ENCODE peak calls at places on chromosomes 16 and 17, in ten cellular contexts. One of them, this sample, is unnamed.

GRCh38 chr16:30925646-30926332 is 2.4 kb downstream of the FBXL19 start:
- DNase-seq in brain pericyte: no peak
- DNase-seq in dermis blood vessel endothelial cell: no peak
- DNase-seq in hepatic stellate cell: no peak
- DNase-seq in effector CD4-positive, alpha-beta T cell: no peak
- DNase-seq in activated CD4-positive, CD25-positive, alpha-beta regulatory T cell: no peak
- DNase-seq in activated naive CD4-positive, alpha-beta T cell treated with Interleukin-2 at 50 U/mL for 16 hours: no peak
- DNase-seq in RWPE1: no peak
- DNase-seq in activated naive CD8-positive, alpha-beta T cell treated with anti-CD3 and anti-CD28 coated beads, Interleukin-2, amount 50 U/mL, for 24 hours: no peak
- DNase-seq in nephron progenitor cell: no peak
- DNase-seq in this sample: no peak

GRCh38 chr17:14886200-14886739 is 378.9 kb downstream of the PMP22 start:
- DNase-seq in dermis blood vessel endothelial cell: no peak
- DNase-seq in activated naive CD8-positive, alpha-beta T cell treated with anti-CD3 and anti-CD28 coated beads, Interleukin-2, amount 50 U/mL, for 24 hours: no peak
- DNase-seq in hepatic stellate cell: no peak
- DNase-seq in effector CD4-positive, alpha-beta T cell: no peak
- DNase-seq in brain pericyte: no peak
- DNase-seq in nephron progenitor cell: no peak
- DNase-seq in activated CD4-positive, CD25-positive, alpha-beta regulatory T cell: no peak
- DNase-seq in activated naive CD4-positive, alpha-beta T cell treated with Interleukin-2 at 50 U/mL for 16 hours: no peak
- DNase-seq in RWPE1: no peak
- DNase-seq in this sample: no peak

GRCh38 chr17:45342306-45342705 is 25.5 kb upstream of the MAP3K14 start:
- DNase-seq in effector CD4-positive, alpha-beta T cell: no peak
- DNase-seq in brain pericyte: no peak
- DNase-seq in RWPE1: no peak
- DNase-seq in dermis blood vessel endothelial cell: no peak
- DNase-seq in activated naive CD8-positive, alpha-beta T cell treated with anti-CD3 and anti-CD28 coated beads, Interleukin-2, amount 50 U/mL, for 24 hours: no peak
- DNase-seq in hepatic stellate cell: no peak
- DNase-seq in nephron progenitor cell: no peak
- DNase-seq in activated naive CD4-positive, alpha-beta T cell treated with Interleukin-2 at 50 U/mL for 16 hours: no peak
- DNase-seq in activated CD4-positive, CD25-positive, alpha-beta regulatory T cell: no peak
- DNase-seq in this sample: no peak

GRCh38 chr16:65725156-65725845 is 603.4 kb upstream of the CDH11 start:
- DNase-seq in effector CD4-positive, alpha-beta T cell: no peak
- DNase-seq in nephron progenitor cell: no peak
- DNase-seq in hepatic stellate cell: no peak
- DNase-seq in activated CD4-positive, CD25-positive, alpha-beta regulatory T cell: no peak
- DNase-seq in activated naive CD4-positive, alpha-beta T cell treated with Interleukin-2 at 50 U/mL for 16 hours: no peak
- DNase-seq in activated naive CD8-positive, alpha-beta T cell treated with anti-CD3 and anti-CD28 coated beads, Interleukin-2, amount 50 U/mL, for 24 hours: no peak
- DNase-seq in dermis blood vessel endothelial cell: no peak
- DNase-seq in RWPE1: no peak
- DNase-seq in brain pericyte: no peak
- DNase-seq in this sample: no peak

GRCh38 chr16:35298460-35299243 is 1839.2 kb downstream of the TP53TG3F start:
- DNase-seq in effector CD4-positive, alpha-beta T cell: no peak
- DNase-seq in activated naive CD4-positive, alpha-beta T cell treated with Interleukin-2 at 50 U/mL for 16 hours: no peak
- DNase-seq in RWPE1: peak
- DNase-seq in activated CD4-positive, CD25-positive, alpha-beta regulatory T cell: no peak
- DNase-seq in nephron progenitor cell: no peak
- DNase-seq in activated naive CD8-positive, alpha-beta T cell treated with anti-CD3 and anti-CD28 coated beads, Interleukin-2, amount 50 U/mL, for 24 hours: no peak
- DNase-seq in hepatic stellate cell: no peak
- DNase-seq in brain pericyte: no peak
- DNase-seq in dermis blood vessel endothelial cell: no peak
- DNase-seq in this sample: no peak

GRCh38 chr17:57747221-57748017 is 2.3 kb upstream of the CCDC182 start:
- DNase-seq in RWPE1: peak
- DNase-seq in activated CD4-positive, CD25-positive, alpha-beta regulatory T cell: no peak
- DNase-seq in hepatic stellate cell: peak
- DNase-seq in dermis blood vessel endothelial cell: peak
- DNase-seq in activated naive CD8-positive, alpha-beta T cell treated with anti-CD3 and anti-CD28 coated beads, Interleukin-2, amount 50 U/mL, for 24 hours: peak
- DNase-seq in brain pericyte: peak
- DNase-seq in effector CD4-positive, alpha-beta T cell: peak
- DNase-seq in activated naive CD4-positive, alpha-beta T cell treated with Interleukin-2 at 50 U/mL for 16 hours: peak
- DNase-seq in nephron progenitor cell: no peak
- DNase-seq in this sample: peak

GRCh38 chr17:83096401-83097220 is 17.2 kb downstream of the METRNL start:
- DNase-seq in nephron progenitor cell: peak
- DNase-seq in brain pericyte: no peak
- DNase-seq in dermis blood vessel endothelial cell: no peak
- DNase-seq in activated naive CD4-positive, alpha-beta T cell treated with Interleukin-2 at 50 U/mL for 16 hours: no peak
- DNase-seq in activated CD4-positive, CD25-positive, alpha-beta regulatory T cell: no peak
- DNase-seq in hepatic stellate cell: no peak
- DNase-seq in RWPE1: peak
- DNase-seq in effector CD4-positive, alpha-beta T cell: no peak
- DNase-seq in activated naive CD8-positive, alpha-beta T cell treated with anti-CD3 and anti-CD28 coated beads, Interleukin-2, amount 50 U/mL, for 24 hours: no peak
- DNase-seq in this sample: no peak

GRCh38 chr17:66426397-66427033 is 124.1 kb downstream of the PRKCA start:
- DNase-seq in dermis blood vessel endothelial cell: peak
- DNase-seq in RWPE1: no peak
- DNase-seq in nephron progenitor cell: no peak
- DNase-seq in activated CD4-positive, CD25-positive, alpha-beta regulatory T cell: no peak
- DNase-seq in hepatic stellate cell: no peak
- DNase-seq in brain pericyte: no peak
- DNase-seq in activated naive CD8-positive, alpha-beta T cell treated with anti-CD3 and anti-CD28 coated beads, Interleukin-2, amount 50 U/mL, for 24 hours: peak
- DNase-seq in activated naive CD4-positive, alpha-beta T cell treated with Interleukin-2 at 50 U/mL for 16 hours: peak
- DNase-seq in effector CD4-positive, alpha-beta T cell: peak
- DNase-seq in this sample: peak

GRCh38 chr16:3856367-3857141 is 24.0 kb downstream of the CREBBP start:
- DNase-seq in brain pericyte: no peak
- DNase-seq in activated naive CD4-positive, alpha-beta T cell treated with Interleukin-2 at 50 U/mL for 16 hours: no peak
- DNase-seq in hepatic stellate cell: no peak
- DNase-seq in nephron progenitor cell: no peak
- DNase-seq in dermis blood vessel endothelial cell: no peak
- DNase-seq in activated naive CD8-positive, alpha-beta T cell treated with anti-CD3 and anti-CD28 coated beads, Interleukin-2, amount 50 U/mL, for 24 hours: no peak
- DNase-seq in effector CD4-positive, alpha-beta T cell: no peak
- DNase-seq in RWPE1: no peak
- DNase-seq in activated CD4-positive, CD25-positive, alpha-beta regulatory T cell: no peak
- DNase-seq in this sample: no peak

GRCh38 chr17:48026503-48027321 is 10.9 kb downstream of the COPZ2 start:
- DNase-seq in activated naive CD4-positive, alpha-beta T cell treated with Interleukin-2 at 50 U/mL for 16 hours: peak
- DNase-seq in activated naive CD8-positive, alpha-beta T cell treated with anti-CD3 and anti-CD28 coated beads, Interleukin-2, amount 50 U/mL, for 24 hours: peak
- DNase-seq in RWPE1: peak
- DNase-seq in effector CD4-positive, alpha-beta T cell: peak
- DNase-seq in dermis blood vessel endothelial cell: peak
- DNase-seq in activated CD4-positive, CD25-positive, alpha-beta regulatory T cell: peak
- DNase-seq in brain pericyte: no peak
- DNase-seq in nephron progenitor cell: peak
- DNase-seq in hepatic stellate cell: peak
- DNase-seq in this sample: peak

GRCh38 chr16:86431540-86431939 is 78.8 kb upstream of the FOXF1 start:
- DNase-seq in activated naive CD4-positive, alpha-beta T cell treated with Interleukin-2 at 50 U/mL for 16 hours: no peak
- DNase-seq in dermis blood vessel endothelial cell: no peak
- DNase-seq in effector CD4-positive, alpha-beta T cell: no peak
- DNase-seq in hepatic stellate cell: no peak
- DNase-seq in nephron progenitor cell: no peak
- DNase-seq in RWPE1: no peak
- DNase-seq in brain pericyte: no peak
- DNase-seq in activated naive CD8-positive, alpha-beta T cell treated with anti-CD3 and anti-CD28 coated beads, Interleukin-2, amount 50 U/mL, for 24 hours: no peak
- DNase-seq in activated CD4-positive, CD25-positive, alpha-beta regulatory T cell: no peak
- DNase-seq in this sample: no peak

GRCh38 chr17:79986441-79987186 is 49.1 kb downstream of the TBC1D16 start:
- DNase-seq in brain pericyte: no peak
- DNase-seq in effector CD4-positive, alpha-beta T cell: no peak
- DNase-seq in RWPE1: no peak
- DNase-seq in hepatic stellate cell: peak
- DNase-seq in nephron progenitor cell: no peak
- DNase-seq in activated CD4-positive, CD25-positive, alpha-beta regulatory T cell: no peak
- DNase-seq in activated naive CD4-positive, alpha-beta T cell treated with Interleukin-2 at 50 U/mL for 16 hours: no peak
- DNase-seq in dermis blood vessel endothelial cell: peak
- DNase-seq in activated naive CD8-positive, alpha-beta T cell treated with anti-CD3 and anti-CD28 coated beads, Interleukin-2, amount 50 U/mL, for 24 hours: no peak
- DNase-seq in this sample: no peak

GRCh38 chr17:8955560-8955959 is 9.9 kb downstream of the PIK3R5 start:
- DNase-seq in activated naive CD4-positive, alpha-beta T cell treated with Interleukin-2 at 50 U/mL for 16 hours: no peak
- DNase-seq in activated CD4-positive, CD25-positive, alpha-beta regulatory T cell: no peak
- DNase-seq in dermis blood vessel endothelial cell: no peak
- DNase-seq in brain pericyte: no peak
- DNase-seq in activated naive CD8-positive, alpha-beta T cell treated with anti-CD3 and anti-CD28 coated beads, Interleukin-2, amount 50 U/mL, for 24 hours: no peak
- DNase-seq in effector CD4-positive, alpha-beta T cell: no peak
- DNase-seq in hepatic stellate cell: no peak
- DNase-seq in nephron progenitor cell: no peak
- DNase-seq in RWPE1: no peak
- DNase-seq in this sample: no peak

GRCh38 chr16:28259091-28259780 is 33.1 kb upstream of the SBK1 start:
- DNase-seq in activated naive CD4-positive, alpha-beta T cell treated with Interleukin-2 at 50 U/mL for 16 hours: no peak
- DNase-seq in effector CD4-positive, alpha-beta T cell: no peak
- DNase-seq in activated CD4-positive, CD25-positive, alpha-beta regulatory T cell: no peak
- DNase-seq in activated naive CD8-positive, alpha-beta T cell treated with anti-CD3 and anti-CD28 coated beads, Interleukin-2, amount 50 U/mL, for 24 hours: no peak
- DNase-seq in nephron progenitor cell: no peak
- DNase-seq in brain pericyte: no peak
- DNase-seq in RWPE1: no peak
- DNase-seq in dermis blood vessel endothelial cell: no peak
- DNase-seq in hepatic stellate cell: no peak
- DNase-seq in this sample: no peak

GRCh38 chr16:725463-726187 is 618 bp downstream of the CCDC78 start:
- DNase-seq in nephron progenitor cell: no peak
- DNase-seq in brain pericyte: no peak
- DNase-seq in activated naive CD8-positive, alpha-beta T cell treated with anti-CD3 and anti-CD28 coated beads, Interleukin-2, amount 50 U/mL, for 24 hours: no peak
- DNase-seq in activated CD4-positive, CD25-positive, alpha-beta regulatory T cell: no peak
- DNase-seq in activated naive CD4-positive, alpha-beta T cell treated with Interleukin-2 at 50 U/mL for 16 hours: no peak
- DNase-seq in RWPE1: no peak
- DNase-seq in effector CD4-positive, alpha-beta T cell: no peak
- DNase-seq in hepatic stellate cell: no peak
- DNase-seq in dermis blood vessel endothelial cell: no peak
- DNase-seq in this sample: no peak

GRCh38 chr16:58940609-58941008 is 206.5 kb upstream of the GOT2 start:
- DNase-seq in activated naive CD8-positive, alpha-beta T cell treated with anti-CD3 and anti-CD28 coated beads, Interleukin-2, amount 50 U/mL, for 24 hours: no peak
- DNase-seq in dermis blood vessel endothelial cell: no peak
- DNase-seq in nephron progenitor cell: no peak
- DNase-seq in activated naive CD4-positive, alpha-beta T cell treated with Interleukin-2 at 50 U/mL for 16 hours: no peak
- DNase-seq in activated CD4-positive, CD25-positive, alpha-beta regulatory T cell: no peak
- DNase-seq in brain pericyte: no peak
- DNase-seq in effector CD4-positive, alpha-beta T cell: no peak
- DNase-seq in RWPE1: no peak
- DNase-seq in hepatic stellate cell: no peak
- DNase-seq in this sample: no peak

GRCh38 chr16:19215705-19216104 is 47.7 kb downstream of the SYT17 start:
- DNase-seq in RWPE1: no peak
- DNase-seq in brain pericyte: no peak
- DNase-seq in effector CD4-positive, alpha-beta T cell: no peak
- DNase-seq in activated naive CD4-positive, alpha-beta T cell treated with Interleukin-2 at 50 U/mL for 16 hours: no peak
- DNase-seq in nephron progenitor cell: no peak
- DNase-seq in dermis blood vessel endothelial cell: no peak
- DNase-seq in activated CD4-positive, CD25-positive, alpha-beta regulatory T cell: no peak
- DNase-seq in activated naive CD8-positive, alpha-beta T cell treated with anti-CD3 and anti-CD28 coated beads, Interleukin-2, amount 50 U/mL, for 24 hours: no peak
- DNase-seq in hepatic stellate cell: no peak
- DNase-seq in this sample: no peak

GRCh38 chr17:528253-528652 is 175.6 kb upstream of the RPH3AL start:
- DNase-seq in effector CD4-positive, alpha-beta T cell: no peak
- DNase-seq in nephron progenitor cell: no peak
- DNase-seq in activated naive CD4-positive, alpha-beta T cell treated with Interleukin-2 at 50 U/mL for 16 hours: no peak
- DNase-seq in RWPE1: no peak
- DNase-seq in hepatic stellate cell: no peak
- DNase-seq in dermis blood vessel endothelial cell: no peak
- DNase-seq in brain pericyte: no peak
- DNase-seq in activated naive CD8-positive, alpha-beta T cell treated with anti-CD3 and anti-CD28 coated beads, Interleukin-2, amount 50 U/mL, for 24 hours: no peak
- DNase-seq in activated CD4-positive, CD25-positive, alpha-beta regulatory T cell: no peak
- DNase-seq in this sample: no peak

GRCh38 chr16:87192418-87193073 is 124.6 kb downstream of the C16orf95 start:
- DNase-seq in dermis blood vessel endothelial cell: no peak
- DNase-seq in brain pericyte: no peak
- DNase-seq in activated naive CD8-positive, alpha-beta T cell treated with anti-CD3 and anti-CD28 coated beads, Interleukin-2, amount 50 U/mL, for 24 hours: no peak
- DNase-seq in hepatic stellate cell: no peak
- DNase-seq in activated CD4-positive, CD25-positive, alpha-beta regulatory T cell: no peak
- DNase-seq in activated naive CD4-positive, alpha-beta T cell treated with Interleukin-2 at 50 U/mL for 16 hours: no peak
- DNase-seq in nephron progenitor cell: no peak
- DNase-seq in RWPE1: no peak
- DNase-seq in effector CD4-positive, alpha-beta T cell: no peak
- DNase-seq in this sample: no peak

GRCh38 chr16:66364959-66365306 is 1.6 kb upstream of the CDH5 start:
- DNase-seq in nephron progenitor cell: no peak
- DNase-seq in RWPE1: peak
- DNase-seq in effector CD4-positive, alpha-beta T cell: no peak
- DNase-seq in activated CD4-positive, CD25-positive, alpha-beta regulatory T cell: no peak
- DNase-seq in hepatic stellate cell: no peak
- DNase-seq in dermis blood vessel endothelial cell: no peak
- DNase-seq in activated naive CD4-positive, alpha-beta T cell treated with Interleukin-2 at 50 U/mL for 16 hours: no peak
- DNase-seq in activated naive CD8-positive, alpha-beta T cell treated with anti-CD3 and anti-CD28 coated beads, Interleukin-2, amount 50 U/mL, for 24 hours: no peak
- DNase-seq in brain pericyte: no peak
- DNase-seq in this sample: no peak

GRCh38 chr17:7005716-7006115 is 6.7 kb upstream of the RNASEK start:
- DNase-seq in activated CD4-positive, CD25-positive, alpha-beta regulatory T cell: no peak
- DNase-seq in activated naive CD4-positive, alpha-beta T cell treated with Interleukin-2 at 50 U/mL for 16 hours: no peak
- DNase-seq in hepatic stellate cell: no peak
- DNase-seq in dermis blood vessel endothelial cell: no peak
- DNase-seq in nephron progenitor cell: no peak
- DNase-seq in RWPE1: no peak
- DNase-seq in effector CD4-positive, alpha-beta T cell: no peak
- DNase-seq in brain pericyte: no peak
- DNase-seq in activated naive CD8-positive, alpha-beta T cell treated with anti-CD3 and anti-CD28 coated beads, Interleukin-2, amount 50 U/mL, for 24 hours: no peak
- DNase-seq in this sample: no peak

GRCh38 chr17:68456529-68457167 is 648 bp downstream of the WIPI1 start:
- DNase-seq in activated naive CD8-positive, alpha-beta T cell treated with anti-CD3 and anti-CD28 coated beads, Interleukin-2, amount 50 U/mL, for 24 hours: no peak
- DNase-seq in hepatic stellate cell: peak
- DNase-seq in nephron progenitor cell: peak
- DNase-seq in activated naive CD4-positive, alpha-beta T cell treated with Interleukin-2 at 50 U/mL for 16 hours: no peak
- DNase-seq in activated CD4-positive, CD25-positive, alpha-beta regulatory T cell: no peak
- DNase-seq in RWPE1: peak
- DNase-seq in effector CD4-positive, alpha-beta T cell: no peak
- DNase-seq in dermis blood vessel endothelial cell: peak
- DNase-seq in brain pericyte: peak
- DNase-seq in this sample: no peak

This sample was measured in central memory CD4-positive, alpha-beta T cell.